ENCODE peak calls at places on chromosomes 4 and X, in nine cellular contexts. W is tibial nerve, Y is esophagus squamous epithelium, H is right lobe of liver, B is heart left ventricle, Z is kidney, P is A549, E is uterus, X is fibroblast of lung. K is an unnamed sample.

GRCh38 chrX:23332101-23332887 is 2.4 kb upstream of the PTCHD1 start:
- DNase-seq in W (no peak), Y (no peak), H (no peak), B (peak; percentile 51), Z (no peak), P (no peak), E (peak; percentile 16), X (peak; percentile 0), K (peak; percentile 27)

GRCh38 chrX:151359931-151360871 is 36.8 kb upstream of the VMA21 start:
- DNase-seq in W (no peak), Y (no peak), H (peak; percentile 46), B (peak; percentile 44), Z (no peak), P (no peak), E (no peak), X (peak; percentile 1), K (peak; percentile 39)

GRCh38 chrX:120790118-120790517 is 85.5 kb downstream of the CT47B1 start:
- DNase-seq in W (no peak), Y (no peak), H (no peak), B (no peak), Z (no peak), P (peak; percentile 65), E (peak; percentile 51), X (peak; percentile 82), K (peak; percentile 10)

GRCh38 chr4:127181001-127181400 is 451.8 kb upstream of the INTU start:
- DNase-seq in W (no peak), Y (no peak), H (no peak), B (no peak), Z (no peak), P (no peak), E (no peak), X (no peak), K (no peak)

GRCh38 chr4:139559095-139559490 is 3.1 kb upstream of the SETD7 start:
- DNase-seq in W (no peak), Y (no peak), H (peak; percentile 82), B (no peak), Z (no peak), P (no peak), E (no peak), X (no peak), K (no peak)

GRCh38 chr4:105780176-105780575 is 71.6 kb downstream of the GSTCD start:
- DNase-seq in W (no peak), Y (no peak), H (no peak), B (no peak), Z (no peak), P (no peak), E (no peak), X (no peak), K (no peak)

GRCh38 chrX:15816886-15817285 is 26.6 kb downstream of the ZRSR2 start:
- DNase-seq in W (no peak), Y (no peak), H (no peak), B (no peak), Z (no peak), P (no peak), E (no peak), X (peak; percentile 11), K (no peak)

GRCh38 chr4:24642941-24643628 is 58.7 kb upstream of the DHX15 start:
- DNase-seq in W (no peak), Y (no peak), H (no peak), B (no peak), Z (no peak), P (peak; percentile 67), E (no peak), X (peak; percentile 79), K (no peak)

GRCh38 chr4:119300388-119301131 is 21.4 kb downstream of the FABP2 start:
- DNase-seq in W (peak; percentile 83), Y (no peak), H (peak; percentile 98), B (peak; percentile 98), Z (peak; percentile 98), P (peak; percentile 93), E (peak; percentile 90), X (peak; percentile 91), K (peak; percentile 97)

GRCh38 chr4:82587826-82588225 is 26.0 kb upstream of the TMEM150C start:
- DNase-seq in W (no peak), Y (no peak), H (no peak), B (no peak), Z (no peak), P (no peak), E (no peak), X (no peak), K (no peak)

GRCh38 chrX:38666909-38667308 is 105.6 kb downstream of the TSPAN7 start:
- DNase-seq in W (no peak), Y (no peak), H (no peak), B (no peak), Z (no peak), P (no peak), E (no peak), X (no peak), K (no peak)

GRCh38 chrX:75131973-75132627 is 24.0 kb downstream of the ABCB7 start:
- DNase-seq in W (no peak), Y (no peak), H (no peak), B (no peak), Z (peak; percentile 12), P (no peak), E (no peak), X (no peak), K (no peak)

GRCh38 chr4:26131711-26132110 is 189.1 kb upstream of the RBPJ start:
- DNase-seq in W (no peak), Y (no peak), H (no peak), B (no peak), Z (no peak), P (no peak), E (no peak), X (no peak), K (no peak)

GRCh38 chrX:41258871-41259270 is 75.1 kb upstream of the DDX3X start:
- DNase-seq in W (no peak), Y (no peak), H (no peak), B (no peak), Z (no peak), P (no peak), E (no peak), X (no peak), K (peak; percentile 45)

DNA sequence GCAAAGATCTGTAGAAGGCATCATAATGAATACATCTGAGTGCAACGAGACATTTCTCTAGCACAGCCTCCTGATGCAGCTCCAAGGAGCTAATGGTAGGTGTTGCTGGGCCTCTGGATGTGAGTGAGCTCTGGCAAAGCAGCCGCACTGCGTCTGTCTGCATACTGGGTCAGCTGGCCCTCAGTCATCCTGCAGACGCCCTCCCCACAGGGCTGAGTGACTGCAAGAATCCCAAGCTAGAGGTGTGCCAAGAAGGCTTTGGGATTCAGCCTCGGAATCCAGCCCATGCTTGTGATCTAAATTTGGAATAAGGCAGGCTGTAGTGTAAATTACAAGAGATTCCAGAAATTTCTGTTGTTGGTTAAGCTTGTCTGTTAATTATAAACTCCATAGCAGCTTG is 18.5 kb downstream of the HERC3 start:
- DNase-seq in W (no peak), Y (no peak), H (no peak), B (peak; percentile 72), Z (peak; percentile 84), P (no peak), E (peak; percentile 44), X (peak; percentile 46), K (peak; percentile 11)
- H3K4me1 ChIP-seq in W (peaks cover 67% of the 10 kb centered on the region), Y (peaks cover 30% of the 10 kb centered on the region), H (no peaks in the 10 kb centered on the region), B (peaks cover 70% of the 10 kb centered on the region), Z (peaks cover 24% of the 10 kb centered on the region), P (peaks cover 46% of the 10 kb centered on the region), E (peaks cover 7% of the 10 kb centered on the region), X (peaks cover 26% of the 10 kb centered on the region), K (peaks cover 27% of the 10 kb centered on the region)

GRCh38 chr4:116639070-116639577 is 446.3 kb downstream of the TRAM1L1 start:
- DNase-seq in W (no peak), Y (no peak), H (no peak), B (no peak), Z (no peak), P (no peak), E (no peak), X (no peak), K (no peak)
- H3K4me3 ChIP-seq in W (no peak overlapping the region), Y (no peak overlapping the region), H (no peak overlapping the region), B (no peak overlapping the region), Z (no peak overlapping the region), P (no peak overlapping the region), E (no peak overlapping the region), X (no peak overlapping the region), K (no peak overlapping the region)

DNA sequence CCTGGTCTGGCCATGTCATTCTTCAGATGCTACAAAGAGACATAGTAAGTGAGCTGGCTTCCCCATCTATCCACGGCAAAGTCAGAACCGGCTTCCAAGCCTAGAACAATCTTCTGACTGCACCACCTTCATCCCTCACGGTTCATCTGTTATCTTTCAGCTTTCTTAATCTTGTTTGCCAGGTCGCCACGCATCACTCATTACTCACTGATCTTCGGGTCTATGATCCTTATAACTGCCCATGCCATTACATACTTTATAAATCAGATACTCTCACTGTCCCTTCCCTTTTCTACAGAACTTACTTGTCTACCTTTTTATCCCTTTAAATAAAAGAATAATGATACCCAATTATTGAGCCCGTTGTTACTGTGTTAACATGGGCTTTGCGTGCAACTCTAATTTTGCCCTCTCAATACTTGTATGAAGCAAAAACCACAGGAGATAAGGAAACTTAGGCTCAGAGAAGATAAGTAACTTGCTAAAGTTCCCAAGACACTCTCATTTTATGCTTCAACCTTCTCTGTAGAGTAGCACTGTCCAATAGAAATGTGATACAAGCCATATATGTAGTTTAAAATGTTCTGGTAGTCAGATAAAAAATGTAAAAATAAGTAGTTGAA is 171.7 kb downstream of the AMELX start:
- DNase-seq in W (no peak), Y (no peak), H (no peak), B (no peak), Z (no peak), P (no peak), E (no peak), X (no peak), K (no peak)
- TF ChIP-seq CTCF in W (no peak), Y (no peak), H (no peak), B (no peak), Z (no peak), P (no peak), E (no peak), X (no peak), K (no peak)

GRCh38 chr4:147815741-147816140 is 83.9 kb downstream of the ARHGAP10 start:
- DNase-seq in W (no peak), Y (no peak), H (no peak), B (no peak), Z (no peak), P (no peak), E (no peak), X (no peak), K (no peak)

GRCh38 chr4:147813107-147813773 is 81.4 kb downstream of the ARHGAP10 start:
- DNase-seq in W (no peak), Y (no peak), H (no peak), B (no peak), Z (no peak), P (no peak), E (no peak), X (no peak), K (no peak)

GRCh38 chr4:147811878-147812277 is 80.0 kb downstream of the ARHGAP10 start:
- DNase-seq in W (no peak), Y (no peak), H (no peak), B (no peak), Z (no peak), P (no peak), E (no peak), X (no peak), K (no peak)

GRCh38 chr4:147816382-147817254 is 84.7 kb downstream of the ARHGAP10 start:
- DNase-seq in W (no peak), Y (no peak), H (no peak), B (no peak), Z (no peak), P (no peak), E (no peak), X (no peak), K (no peak)

DNA sequence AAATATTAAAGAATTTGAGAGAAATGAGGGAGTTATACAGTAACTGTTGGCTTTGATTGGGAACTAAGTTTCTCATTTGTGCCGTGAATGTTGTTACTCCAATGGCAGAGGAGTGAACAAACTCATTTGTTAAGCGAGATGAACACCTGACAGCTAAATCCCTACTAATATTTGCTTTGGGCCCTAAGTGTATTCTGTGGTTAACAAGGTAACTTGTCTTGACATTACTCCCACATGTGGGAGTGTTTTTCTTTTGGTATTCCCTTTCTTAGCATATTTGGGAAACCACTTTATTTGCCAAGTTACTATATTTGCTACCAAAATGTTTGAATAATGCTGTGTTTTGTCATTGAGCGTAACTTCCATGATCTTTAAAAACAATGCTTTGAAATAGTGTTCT is 82.4 kb downstream of the ARHGAP10 start:
- DNase-seq in W (no peak), Y (no peak), H (no peak), B (no peak), Z (no peak), P (no peak), E (no peak), X (no peak), K (no peak)
- H3K4me1 ChIP-seq in W (peaks cover 95% of the 10 kb centered on the region), Y (peaks cover 18% of the 10 kb centered on the region), H (no peaks in the 10 kb centered on the region), B (peaks cover 81% of the 10 kb centered on the region), Z (peaks cover 4% of the 10 kb centered on the region), P (no peaks in the 10 kb centered on the region), E (no peaks in the 10 kb centered on the region), X (no peaks in the 10 kb centered on the region), K (peaks cover 24% of the 10 kb centered on the region)